ENCODE peak calls at places on chromosomes 7 and 10, in six cellular contexts. Q is spleen, V is left lung, Z is pancreas, X is colonic mucosa, S is upper lobe of right lung. K is an unnamed sample.

GRCh38 chr7:152887191-152887590 is 127.6 kb downstream of the ACTR3B start:
- DNase-seq in V (no peak), Z (no peak), X (no peak), Q (no peak), S (peak; percentile 34), K (no peak)

GRCh38 chr7:70505886-70506285 is 626.1 kb upstream of the GALNT17 start:
- DNase-seq in Z (no peak), X (no peak), V (no peak), S (no peak), Q (no peak), K (no peak)

GRCh38 chr10:106336874-106337273 is 827.6 kb downstream of the SORCS1 start:
- DNase-seq in Z (no peak), Q (no peak), X (no peak), S (no peak), V (no peak), K (no peak)

GRCh38 chr7:42621543-42622219 is 290.2 kb downstream of the C7orf25 start:
- DNase-seq in V (no peak), Q (no peak), Z (no peak), X (no peak), S (no peak), K (no peak)

GRCh38 chr7:16450366-16450765 is 15.2 kb downstream of the SOSTDC1 start:
- DNase-seq in X (no peak), Q (no peak), S (no peak), V (no peak), Z (no peak), K (no peak)

GRCh38 chr7:114426824-114427223 is 12.2 kb downstream of the FOXP2 start:
- DNase-seq in X (no peak), Q (no peak), S (no peak), Z (no peak), V (no peak), K (no peak)

GRCh38 chr10:89425000-89425399 is 10.6 kb downstream of the IFIT5 start:
- DNase-seq in X (no peak), Z (no peak), V (no peak), Q (no peak), S (no peak), K (no peak)

GRCh38 chr7:93894966-93895650 is 4.6 kb upstream of the TFPI2 start:
- DNase-seq in Q (no peak), V (no peak), Z (no peak), S (no peak), X (no peak), K (no peak)

GRCh38 chr10:119111968-119112515 is 8.1 kb downstream of the DENND10 start:
- DNase-seq in V (no peak), Q (no peak), Z (no peak), X (no peak), S (no peak), K (no peak)

GRCh38 chr7:53131697-53132096 is 96.3 kb downstream of the POM121L12 start:
- DNase-seq in S (no peak), Z (no peak), V (no peak), X (no peak), Q (no peak), K (no peak)

GRCh38 chr10:86715836-86716235 is 40.6 kb upstream of the BMPR1A start:
- DNase-seq in X (no peak), V (no peak), S (no peak), Z (no peak), Q (no peak), K (no peak)

GRCh38 chr10:22560391-22561239 is 153.8 kb downstream of the PIP4K2A start:
- DNase-seq in S (no peak), Q (no peak), Z (no peak), V (no peak), X (no peak), K (no peak)

GRCh38 chr10:58661336-58661735 is 148.7 kb downstream of the BICC1 start:
- DNase-seq in Q (no peak), Z (no peak), V (no peak), X (no peak), S (no peak), K (no peak)

GRCh38 chr7:130912086-130912909 is 178.3 kb upstream of the KLF14 start:
- DNase-seq in S (no peak), X (no peak), Q (no peak), V (no peak), Z (no peak), K (no peak)

GRCh38 chr7:111846900-111847299 is 284.6 kb upstream of the IMMP2L start:
- DNase-seq in V (no peak), Z (no peak), S (no peak), Q (no peak), X (no peak), K (no peak)
- H3K27me3 ChIP-seq in V (no peaks in the 10 kb centered on the region), Z (no peaks in the 10 kb centered on the region), S (no peaks in the 10 kb centered on the region), Q (no peaks in the 10 kb centered on the region), X (no peaks in the 10 kb centered on the region), K (no peaks in the 10 kb centered on the region)

GRCh38 chr7:101772508-101773306 is 44.7 kb upstream of the CUX1 start:
- DNase-seq in V (no peak), Q (no peak), X (no peak), S (no peak), Z (no peak), K (no peak)

GRCh38 chr7:101770466-101770865 is 47.0 kb upstream of the CUX1 start:
- DNase-seq in Z (no peak), S (no peak), V (no peak), X (no peak), Q (no peak), K (no peak)

GRCh38 chr7:101778181-101778580 is 39.2 kb upstream of the CUX1 start:
- DNase-seq in S (no peak), V (no peak), X (no peak), Q (no peak), Z (no peak), K (no peak)

GRCh38 chr7:101779267-101779666 is 38.2 kb upstream of the CUX1 start:
- DNase-seq in V (no peak), X (no peak), Z (no peak), S (no peak), Q (no peak), K (no peak)

GRCh38 chr7:101775181-101775580 is 42.2 kb upstream of the CUX1 start:
- DNase-seq in Z (no peak), V (no peak), Q (no peak), X (no peak), S (no peak), K (no peak)
- TF ChIP-seq CTCF in Z (no peak), V (no peak), Q (no peak), X (no peak), S (no peak), K (no peak)

GRCh38 chr7:98228801-98229200 is 17.6 kb downstream of the BHLHA15 start:
- DNase-seq in S (no peak), V (no peak), Q (no peak), Z (peak; percentile 92), X (no peak), K (no peak)
- H3K27me3 ChIP-seq in S (no peaks in the 10 kb centered on the region), V (no peaks in the 10 kb centered on the region), Q (no peaks in the 10 kb centered on the region), Z (no peaks in the 10 kb centered on the region), X (no peaks in the 10 kb centered on the region), K (no peaks in the 10 kb centered on the region)

DNA sequence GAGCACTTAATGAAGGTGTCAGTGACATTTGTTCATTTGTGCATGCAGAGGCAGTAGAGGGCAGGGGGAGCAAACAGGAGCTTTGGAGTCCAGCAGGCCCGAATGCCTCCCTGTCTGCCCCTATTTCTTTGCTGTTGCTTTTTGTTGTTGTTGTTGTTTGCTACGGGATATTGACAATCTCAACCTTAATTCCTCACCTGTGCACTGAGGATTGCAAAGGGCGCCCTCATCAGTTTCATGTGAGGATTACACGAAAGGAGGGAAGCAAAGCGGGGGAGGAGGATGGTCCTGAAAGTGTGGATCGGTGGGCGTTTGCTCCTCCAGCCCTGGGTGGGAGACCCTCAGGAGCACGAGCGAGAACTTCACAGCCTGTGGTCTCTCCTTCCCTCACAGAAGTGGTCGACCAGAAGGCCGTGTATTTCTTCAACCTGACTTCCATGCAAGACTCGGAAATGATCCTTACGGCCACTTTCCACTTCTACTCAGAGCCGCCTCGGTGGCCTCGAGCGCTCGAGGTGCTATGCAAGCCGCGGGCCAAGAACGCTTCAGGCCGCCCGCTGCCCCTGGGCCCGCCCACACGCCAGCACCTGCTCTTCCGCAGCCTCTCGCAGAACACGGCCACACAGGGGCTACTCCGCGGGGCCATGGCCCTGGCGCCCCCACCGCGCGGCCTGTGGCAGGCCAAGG is 9.5 kb downstream of the GDF10 start:
- DNase-seq in V (no peak), Z (no peak), S (no peak), Q (no peak), X (no peak), K (no peak)
- TF ChIP-seq CTCF in V (no peak), Z (no peak), S (peak; percentile 21), Q (no peak), X (no peak), K (peak; percentile 15)

GRCh38 chr10:3125527-3126170 is 46.9 kb downstream of the PITRM1 start:
- DNase-seq in Q (no peak), V (no peak), X (no peak), S (no peak), Z (no peak), K (no peak)
- H3K27me3 ChIP-seq in Q (no peaks in the 10 kb centered on the region), V (no peaks in the 10 kb centered on the region), X (no peaks in the 10 kb centered on the region), S (no peaks in the 10 kb centered on the region), Z (no peaks in the 10 kb centered on the region), K (no peaks in the 10 kb centered on the region)